ENCODE peak calls at places on chromosomes 6 and 20, in five cellular contexts. Q, R, V, U and L are unnamed samples.
A peak's percentile ranks its signal among the peaks of the same experiment; 100 is the strongest.

GRCh38 chr20:2907519-2907918 is 34.2 kb downstream of the PTPRA start:
- DNase-seq in Q (no peak), R (no peak), U (no peak), V (no peak), L (no peak)

GRCh38 chr6:106318851-106319250 is 6.7 kb downstream of the ATG5 start:
- DNase-seq in U (no peak), Q (no peak), R (no peak), V (no peak), L (no peak)

GRCh38 chr20:44914924-44915323 is 5.1 kb downstream of the PABPC1L start:
- DNase-seq in V (no peak), Q (no peak), U (no peak), R (no peak), L (no peak)

GRCh38 chr6:83872386-83873118 is 13.1 kb downstream of the CYB5R4 start:
- DNase-seq in R (no peak), Q (no peak), V (no peak), U (no peak), L (no peak)

GRCh38 chr6:31350973-31351733 is 5.8 kb downstream of the HLA-B start:
- DNase-seq in R (no peak), Q (no peak), V (no peak), U (no peak), L (no peak)

GRCh38 chr20:18665135-18665534 is 77.3 kb downstream of the DTD1 start:
- DNase-seq in Q (no peak), V (no peak), R (no peak), U (no peak), L (no peak)

GRCh38 chr6:55953384-55953783 is 78.0 kb upstream of the BMP5 start:
- DNase-seq in U (no peak), Q (no peak), R (peak; percentile 0), V (no peak), L (peak; percentile 5)

GRCh38 chr6:30881987-30882763 is 2.1 kb upstream of the DDR1 start:
- DNase-seq in Q (no peak), V (no peak), R (peak; percentile 15), U (no peak), L (no peak)

GRCh38 chr20:13301596-13301995 is 80.5 kb downstream of the ISM1 start:
- DNase-seq in Q (no peak), V (no peak), R (no peak), U (no peak), L (no peak)

GRCh38 chr6:157962601-157963084 is 19.0 kb upstream of the SYNJ2 start:
- DNase-seq in R (peak; percentile 73), Q (no peak), V (no peak), U (no peak), L (no peak)

GRCh38 chr20:36493801-36494114 is 47.6 kb upstream of the MYL9 start:
- DNase-seq in R (peak; percentile 52), Q (no peak), V (peak; percentile 75), U (peak; percentile 74), L (peak; percentile 57)

GRCh38 chr6:170089937-170090335 is 200.9 kb downstream of the DLL1 start:
- DNase-seq in Q (no peak), V (peak; percentile 11), R (no peak), U (peak; percentile 4), L (no peak)

GRCh38 chr6:121760191-121760590 is 324.7 kb downstream of the GJA1 start:
- DNase-seq in Q (no peak), R (no peak), V (no peak), U (no peak), L (no peak)

GRCh38 chr6:16956371-16956770 is 145.5 kb upstream of the STMND1 start:
- DNase-seq in Q (no peak), U (no peak), R (no peak), V (no peak), L (no peak)

GRCh38 chr6:114419175-114419574 is 76.4 kb upstream of the HS3ST5 start:
- DNase-seq in V (no peak), Q (no peak), U (no peak), R (no peak), L (no peak)

GRCh38 chr6:12545837-12546658 is 170.5 kb upstream of the PHACTR1 start:
- DNase-seq in V (no peak), R (peak; percentile 71), U (no peak), Q (no peak), L (peak; percentile 61)

GRCh38 chr20:62676976-62677375 is 31.7 kb upstream of the NTSR1 start:
- DNase-seq in Q (no peak), V (no peak), R (no peak), U (no peak), L (no peak)

GRCh38 chr20:21099653-21100589 is 6.2 kb downstream of the LINC00237 start:
- DNase-seq in U (no peak), Q (no peak), V (peak; percentile 29), R (no peak), L (no peak)

GRCh38 chr20:33647603-33648395 is 14.3 kb upstream of the C20orf144 start:
- DNase-seq in R (peak; percentile 74), V (peak; percentile 47), Q (no peak), U (no peak), L (no peak)

GRCh38 chr6:152127429-152128165 is 320.1 kb downstream of the ESR1 start:
- DNase-seq in U (no peak), V (no peak), R (no peak), Q (no peak), L (no peak)

GRCh38 chr6:107488174-107488874 is 1.6 kb upstream of the SOBP start:
- DNase-seq in Q (no peak), R (no peak), U (no peak), V (no peak), L (no peak)

GRCh38 chr6:149336529-149336928 is 19.0 kb downstream of the TAB2 start:
- DNase-seq in V (no peak), R (no peak), Q (no peak), U (no peak), L (no peak)

GRCh38 chr6:106300944-106301343 is 24.6 kb downstream of the ATG5 start:
- DNase-seq in R (no peak), U (no peak), Q (no peak), V (no peak), L (no peak)

GRCh38 chr6:35014786-35015185 is 125.7 kb downstream of the ANKS1A start:
- DNase-seq in R (no peak), V (no peak), U (no peak), Q (no peak), L (no peak)

GRCh38 chr6:35008858-35009257 is 119.8 kb downstream of the ANKS1A start:
- DNase-seq in Q (no peak), R (no peak), V (no peak), U (no peak), L (no peak)

GRCh38 chr6:35013701-35014100 is 124.6 kb downstream of the ANKS1A start:
- DNase-seq in U (no peak), V (no peak), R (no peak), Q (no peak), L (no peak)

GRCh38 chr6:35014341-35014740 is 125.3 kb downstream of the ANKS1A start:
- DNase-seq in V (no peak), U (no peak), R (no peak), Q (no peak), L (peak; percentile 78)

DNA sequence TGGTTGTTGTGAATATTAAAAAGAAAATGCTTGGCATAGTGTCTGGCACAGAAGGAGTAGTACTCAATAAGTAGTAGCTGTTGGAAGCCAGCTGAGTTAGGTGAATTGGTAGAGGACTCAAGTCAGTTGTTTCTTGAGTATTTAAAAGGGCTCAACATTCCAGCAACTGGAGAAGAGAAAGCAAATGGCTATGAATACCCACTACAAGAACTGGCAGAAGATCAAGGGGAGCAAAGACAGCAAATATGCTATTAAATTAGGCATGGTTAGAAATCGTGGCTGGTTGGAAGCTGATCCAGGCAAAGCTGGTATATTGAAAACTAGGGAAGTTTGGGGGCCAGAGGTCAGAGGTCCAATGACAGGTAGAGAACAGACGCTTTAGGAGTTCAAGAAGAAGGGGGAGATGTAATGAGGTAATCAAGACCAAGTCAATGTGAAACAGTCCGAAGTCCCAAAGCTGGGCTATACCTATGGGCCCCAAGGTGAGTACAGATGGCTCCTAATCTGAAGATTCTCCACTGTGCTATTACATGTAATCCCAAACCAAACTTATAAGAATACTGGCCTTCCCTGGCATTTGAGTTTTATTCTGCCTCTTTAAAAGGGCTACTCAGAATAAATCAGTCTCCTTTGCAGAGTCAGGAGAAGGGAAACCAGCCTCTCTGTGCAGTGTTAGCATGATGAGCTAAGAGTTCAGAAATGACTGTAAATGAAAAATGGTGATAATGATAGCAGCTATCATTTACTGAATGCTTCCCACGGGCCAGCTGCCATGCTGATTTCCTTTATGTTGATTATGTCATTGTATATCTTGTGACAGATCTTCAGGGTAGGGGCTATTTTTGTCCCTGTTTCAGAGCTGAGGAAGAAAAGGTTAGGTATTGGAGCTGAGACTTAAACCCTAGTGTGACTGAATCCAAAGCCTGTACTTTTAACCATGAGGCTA is 122.3 kb downstream of the ANKS1A start:
- DNase-seq in Q (no peak), V (no peak), U (no peak), R (peak; percentile 34), L (no peak)
- H3K4me3 ChIP-seq in Q (no peak overlapping the region), V (no peak overlapping the region), U (no peak overlapping the region), R (no peak overlapping the region), L (no peak overlapping the region)

GRCh38 chr6:42756713-42757112 is 10.8 kb upstream of the TBCC start:
- DNase-seq in R (no peak), U (no peak), Q (no peak), V (no peak), L (no peak)
- TF ChIP-seq CTCF in R (no peak), U (no peak), Q (no peak), V (no peak), L (no peak)

GRCh38 chr6:142367501-142368018 is 65.8 kb downstream of the ADGRG6 start:
- DNase-seq in R (no peak), Q (no peak), V (no peak), U (no peak), L (no peak)
- H3K4me3 ChIP-seq in R (no peak overlapping the region), Q (no peak overlapping the region), V (no peak overlapping the region), U (no peak overlapping the region), L (no peak overlapping the region)

GRCh38 chr6:75609639-75610590 is 8.2 kb downstream of the SENP6 start:
- DNase-seq in R (no peak), V (no peak), Q (no peak), U (no peak), L (peak; percentile 40)
- TF ChIP-seq CTCF in R (no peak), V (no peak), Q (no peak), U (no peak), L (no peak)

GRCh38 chr6:142926494-142927273 is 18.3 kb downstream of the HIVEP2 start:
- DNase-seq in Q (no peak), R (peak; percentile 89), U (peak; percentile 84), V (peak; percentile 83), L (peak; percentile 77)

GRCh38 chr6:142927274-142927586 is 17.7 kb downstream of the HIVEP2 start:
- DNase-seq in R (no peak), Q (no peak), U (no peak), V (no peak), L (no peak)

GRCh38 chr6:142929751-142930358 is 15.1 kb downstream of the HIVEP2 start:
- DNase-seq in V (no peak), U (no peak), Q (no peak), R (no peak), L (no peak)

GRCh38 chr6:142926177-142926493 is 18.8 kb downstream of the HIVEP2 start:
- DNase-seq in Q (no peak), V (no peak), U (no peak), R (no peak), L (no peak)

DNA sequence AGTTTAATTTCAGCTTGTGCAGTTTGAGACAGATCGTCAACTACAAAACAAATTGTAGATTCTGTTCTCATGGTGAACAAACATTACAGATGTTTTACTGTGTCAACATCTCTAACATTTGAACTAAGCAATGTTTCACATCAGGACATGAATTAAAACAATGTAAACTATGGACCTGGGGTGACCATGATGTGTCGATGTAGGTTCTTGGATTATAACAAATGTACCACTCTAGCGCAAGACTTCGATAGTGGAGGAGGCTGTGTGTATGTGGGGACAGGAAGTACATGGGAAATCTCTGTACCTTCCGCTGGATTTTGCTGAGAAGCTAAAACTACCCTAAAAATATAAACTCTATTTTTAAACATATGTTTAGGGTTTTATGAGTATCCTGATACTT is 17.1 kb downstream of the HIVEP2 start:
- DNase-seq in U (no peak), Q (no peak), R (no peak), V (no peak), L (no peak)
- H3K4me3 ChIP-seq in U (no peak overlapping the region), Q (peak overlapping the region; percentile 74), R (peak overlapping the region; percentile 70), V (no peak overlapping the region), L (no peak overlapping the region)